ENCODE peak calls at places on chromosome 9, in six cellular contexts. One of them, this sample, is unnamed.

GRCh38 chr9:126503333-126504085 is 110.2 kb upstream of the LMX1B start:
- DNase-seq in naive thymus-derived CD4-positive, alpha-beta T cell: no peak
- DNase-seq in NCI-H510A treated with DMSO at 0.1 percent for 48 hours: no peak
- DNase-seq in NCI-H2029: no peak
- DNase-seq in T47D: no peak
- DNase-seq in suprapubic skin: no peak
- DNase-seq in this sample: peak

GRCh38 chr9:93127395-93127911 is 6.6 kb downstream of the NINJ1 start:
- DNase-seq in naive thymus-derived CD4-positive, alpha-beta T cell: no peak
- DNase-seq in NCI-H510A treated with DMSO at 0.1 percent for 48 hours: no peak
- DNase-seq in NCI-H2029: no peak
- DNase-seq in T47D: no peak
- DNase-seq in suprapubic skin: peak
- DNase-seq in this sample: peak

GRCh38 chr9:83533296-83533695 is 4.9 kb downstream of the FRMD3 start:
- DNase-seq in naive thymus-derived CD4-positive, alpha-beta T cell: no peak
- DNase-seq in NCI-H510A treated with DMSO at 0.1 percent for 48 hours: no peak
- DNase-seq in NCI-H2029: no peak
- DNase-seq in T47D: no peak
- DNase-seq in suprapubic skin: no peak
- DNase-seq in this sample: no peak

GRCh38 chr9:16068476-16068875 is 515.6 kb downstream of the CCDC171 start:
- DNase-seq in naive thymus-derived CD4-positive, alpha-beta T cell: no peak
- DNase-seq in NCI-H510A treated with DMSO at 0.1 percent for 48 hours: no peak
- DNase-seq in NCI-H2029: no peak
- DNase-seq in T47D: no peak
- DNase-seq in suprapubic skin: no peak
- DNase-seq in this sample: no peak

GRCh38 chr9:79012561-79012960 is 559.2 kb upstream of the TLE4 start:
- DNase-seq in naive thymus-derived CD4-positive, alpha-beta T cell: no peak
- DNase-seq in NCI-H510A treated with DMSO at 0.1 percent for 48 hours: no peak
- DNase-seq in NCI-H2029: no peak
- DNase-seq in T47D: no peak
- DNase-seq in suprapubic skin: no peak
- DNase-seq in this sample: no peak

GRCh38 chr9:23088932-23089364 is 642.3 kb downstream of the DMRTA1 start:
- DNase-seq in naive thymus-derived CD4-positive, alpha-beta T cell: no peak
- DNase-seq in NCI-H510A treated with DMSO at 0.1 percent for 48 hours: no peak
- DNase-seq in NCI-H2029: no peak
- DNase-seq in T47D: no peak
- DNase-seq in suprapubic skin: no peak
- DNase-seq in this sample: no peak

GRCh38 chr9:133609311-133610098 is at the start of gene FAM163B:
- DNase-seq in naive thymus-derived CD4-positive, alpha-beta T cell: peak
- DNase-seq in NCI-H510A treated with DMSO at 0.1 percent for 48 hours: peak
- DNase-seq in NCI-H2029: peak
- DNase-seq in T47D: peak
- DNase-seq in suprapubic skin: no peak
- DNase-seq in this sample: no peak

GRCh38 chr9:99167120-99167519 is 54.6 kb downstream of the ALG2 start:
- DNase-seq in naive thymus-derived CD4-positive, alpha-beta T cell: no peak
- DNase-seq in NCI-H510A treated with DMSO at 0.1 percent for 48 hours: no peak
- DNase-seq in NCI-H2029: no peak
- DNase-seq in T47D: no peak
- DNase-seq in suprapubic skin: no peak
- DNase-seq in this sample: no peak

GRCh38 chr9:92100237-92100911 is 14.8 kb downstream of the SPTLC1 start:
- DNase-seq in naive thymus-derived CD4-positive, alpha-beta T cell: no peak
- DNase-seq in NCI-H510A treated with DMSO at 0.1 percent for 48 hours: no peak
- DNase-seq in NCI-H2029: no peak
- DNase-seq in T47D: no peak
- DNase-seq in suprapubic skin: no peak
- DNase-seq in this sample: no peak

GRCh38 chr9:134624827-134625181 is 16.8 kb upstream of the COL5A1 start:
- DNase-seq in naive thymus-derived CD4-positive, alpha-beta T cell: no peak
- DNase-seq in NCI-H510A treated with DMSO at 0.1 percent for 48 hours: no peak
- DNase-seq in NCI-H2029: no peak
- DNase-seq in T47D: no peak
- DNase-seq in suprapubic skin: peak
- DNase-seq in this sample: peak

GRCh38 chr9:30579810-30580209 is 1804.6 kb upstream of the ACO1 start:
- DNase-seq in naive thymus-derived CD4-positive, alpha-beta T cell: no peak
- DNase-seq in NCI-H510A treated with DMSO at 0.1 percent for 48 hours: no peak
- DNase-seq in NCI-H2029: no peak
- DNase-seq in T47D: no peak
- DNase-seq in suprapubic skin: no peak
- DNase-seq in this sample: no peak

GRCh38 chr9:10806873-10807272 is 194.1 kb upstream of the PTPRD start:
- DNase-seq in naive thymus-derived CD4-positive, alpha-beta T cell: no peak
- DNase-seq in NCI-H510A treated with DMSO at 0.1 percent for 48 hours: no peak
- DNase-seq in NCI-H2029: no peak
- DNase-seq in T47D: no peak
- DNase-seq in suprapubic skin: no peak
- DNase-seq in this sample: no peak

GRCh38 chr9:123725389-123725788 is 204.5 kb downstream of the DENND1A start:
- DNase-seq in naive thymus-derived CD4-positive, alpha-beta T cell: no peak
- DNase-seq in NCI-H510A treated with DMSO at 0.1 percent for 48 hours: no peak
- DNase-seq in NCI-H2029: no peak
- DNase-seq in T47D: no peak
- DNase-seq in suprapubic skin: no peak
- DNase-seq in this sample: no peak

GRCh38 chr9:136961279-136962065 is 9.4 kb downstream of the LCN12 start:
- DNase-seq in naive thymus-derived CD4-positive, alpha-beta T cell: no peak
- DNase-seq in NCI-H510A treated with DMSO at 0.1 percent for 48 hours: no peak
- DNase-seq in NCI-H2029: no peak
- DNase-seq in T47D: no peak
- DNase-seq in suprapubic skin: no peak
- DNase-seq in this sample: no peak

GRCh38 chr9:34430843-34431437 is 27.4 kb downstream of the FAM219A start:
- DNase-seq in naive thymus-derived CD4-positive, alpha-beta T cell: no peak
- DNase-seq in NCI-H510A treated with DMSO at 0.1 percent for 48 hours: peak
- DNase-seq in NCI-H2029: peak
- DNase-seq in T47D: peak
- DNase-seq in suprapubic skin: no peak
- DNase-seq in this sample: peak

GRCh38 chr9:4145482-4145881 is 154.4 kb downstream of the GLIS3 start:
- DNase-seq in naive thymus-derived CD4-positive, alpha-beta T cell: no peak
- DNase-seq in NCI-H510A treated with DMSO at 0.1 percent for 48 hours: no peak
- DNase-seq in NCI-H2029: no peak
- DNase-seq in T47D: no peak
- DNase-seq in suprapubic skin: no peak
- DNase-seq in this sample: no peak

GRCh38 chr9:109779711-109780452 is at the start of gene PALM2AKAP2:
- DNase-seq in naive thymus-derived CD4-positive, alpha-beta T cell: no peak
- DNase-seq in NCI-H510A treated with DMSO at 0.1 percent for 48 hours: peak
- DNase-seq in NCI-H2029: peak
- DNase-seq in T47D: peak
- DNase-seq in suprapubic skin: no peak
- DNase-seq in this sample: peak

This sample was measured in cardiac septum.